ENCODE peak calls at places on chromosome 10, in ten cellular contexts. A is PC-3; K is testis; F is effector memory CD4-positive, alpha-beta T cell; N is OCI-LY7; E is A549; C is heart right ventricle; J is brain microvascular endothelial cell; R is uterus; M is trophoblast cell. P is an unnamed sample.

GRCh38 chr10:1050145-1050544 is 1.2 kb upstream of the IDI1 start:
- DNase-seq in A (peak; percentile 10), K (peak; percentile 37), F (no peak), N (peak; percentile 40), E (peak; percentile 31), C (no peak), J (no peak), R (no peak), M (peak; percentile 66), P (no peak)

GRCh38 chr10:43208147-43209063 is 58.5 kb downstream of the RASGEF1A start:
- DNase-seq in A (no peak), K (no peak), F (no peak), N (no peak), E (no peak), C (peak; percentile 3), J (no peak), R (peak; percentile 7), M (no peak), P (peak; percentile 56)

GRCh38 chr10:20839141-20839540 is 58.0 kb downstream of the NEBL start:
- DNase-seq in A (no peak), K (no peak), F (no peak), N (no peak), E (no peak), C (no peak), J (peak; percentile 21), R (no peak), M (peak; percentile 7), P (no peak)

GRCh38 chr10:33337335-33337854 is 2.9 kb upstream of the NRP1 start:
- DNase-seq in A (peak; percentile 90), K (peak; percentile 42), F (no peak), N (no peak), E (peak; percentile 48), C (peak; percentile 21), J (peak; percentile 81), R (peak; percentile 45), M (peak; percentile 18), P (no peak)

GRCh38 chr10:101136007-101136707 is 5.1 kb downstream of the TLX1 start:
- DNase-seq in A (peak; percentile 15), K (no peak), F (no peak), N (no peak), E (no peak), C (no peak), J (no peak), R (no peak), M (no peak), P (peak; percentile 44)

GRCh38 chr10:30422981-30423654 is 10.9 kb upstream of the MAP3K8 start:
- DNase-seq in A (peak; percentile 82), K (peak; percentile 23), F (no peak), N (peak; percentile 40), E (peak; percentile 96), C (peak; percentile 48), J (peak; percentile 48), R (no peak), M (peak; percentile 98), P (peak; percentile 78)

GRCh38 chr10:74901240-74901827 is 74.9 kb downstream of the KAT6B start:
- DNase-seq in A (no peak), K (no peak), F (no peak), N (no peak), E (no peak), C (no peak), J (no peak), R (no peak), M (no peak), P (no peak)

GRCh38 chr10:112356686-112357085 is 17.2 kb upstream of the ACSL5 start:
- DNase-seq in A (no peak), K (no peak), F (no peak), N (no peak), E (no peak), C (no peak), J (no peak), R (no peak), M (no peak), P (no peak)

GRCh38 chr10:96509017-96509641 is 4.6 kb downstream of the TLL2 start:
- DNase-seq in A (no peak), K (no peak), F (no peak), N (no peak), E (no peak), C (no peak), J (peak; percentile 94), R (no peak), M (no peak), P (no peak)

GRCh38 chr10:62638062-62638477 is 166.4 kb upstream of the ADO start:
- DNase-seq in A (no peak), K (no peak), F (no peak), N (peak; percentile 63), E (no peak), C (no peak), J (peak; percentile 11), R (peak; percentile 24), M (peak; percentile 35), P (no peak)

GRCh38 chr10:86363184-86363832 is 3.3 kb downstream of the GRID1 start:
- DNase-seq in A (no peak), K (peak; percentile 66), F (no peak), N (no peak), E (peak; percentile 58), C (peak; percentile 54), J (no peak), R (no peak), M (peak; percentile 49), P (peak; percentile 94)
- H3K4me3 ChIP-seq in A (no peak overlapping the region), K (peak overlapping the region; percentile 48), F (no peak overlapping the region), N (no peak overlapping the region), E (peak overlapping the region; percentile 39), C (no peak overlapping the region), J (no peak overlapping the region), R (peak overlapping the region; percentile 6), M (peak overlapping the region; percentile 8), P (no peak overlapping the region)

GRCh38 chr10:131973160-131973951 is 8.4 kb downstream of the BNIP3 start:
- DNase-seq in A (no peak), K (no peak), F (no peak), N (no peak), E (no peak), C (peak; percentile 58), J (no peak), R (no peak), M (no peak), P (no peak)

GRCh38 chr10:131970946-131971345 is 10.8 kb downstream of the BNIP3 start:
- DNase-seq in A (no peak), K (no peak), F (no peak), N (no peak), E (no peak), C (no peak), J (no peak), R (no peak), M (no peak), P (no peak)

GRCh38 chr10:131974034-131974817 is 7.5 kb downstream of the BNIP3 start:
- DNase-seq in A (no peak), K (no peak), F (no peak), N (no peak), E (no peak), C (no peak), J (no peak), R (no peak), M (no peak), P (no peak)

GRCh38 chr10:131971591-131971990 is 10.1 kb downstream of the BNIP3 start:
- DNase-seq in A (no peak), K (no peak), F (no peak), N (no peak), E (no peak), C (no peak), J (no peak), R (no peak), M (no peak), P (no peak)

DNA sequence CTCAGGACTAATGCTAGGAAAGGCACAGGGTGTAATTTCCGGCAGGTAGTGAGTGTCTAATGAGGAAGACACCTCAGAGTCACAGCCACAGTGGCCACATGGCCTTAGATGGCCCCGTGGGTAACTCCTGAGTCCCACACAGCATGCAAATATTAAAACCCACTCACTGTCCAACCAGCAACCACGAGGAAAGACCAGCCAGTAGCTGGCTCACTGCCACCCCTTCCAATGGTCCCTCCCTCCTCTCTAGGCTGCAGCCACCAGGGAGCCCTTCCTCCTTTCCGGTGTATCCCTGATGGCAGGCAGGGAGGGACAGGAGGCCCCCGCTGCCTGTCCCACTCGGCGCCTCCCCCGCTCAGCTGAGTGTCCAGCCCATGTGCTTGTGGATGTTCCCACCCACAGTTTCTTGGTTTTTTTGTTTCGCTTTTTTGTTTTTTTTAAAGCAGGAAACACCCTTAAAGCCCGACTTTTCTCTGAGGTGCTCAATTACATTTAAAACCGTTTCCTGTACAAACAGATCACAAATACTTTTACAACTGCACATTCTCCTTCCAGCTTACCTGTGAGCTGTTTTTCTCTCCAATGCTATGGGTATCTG is 9.2 kb downstream of the BNIP3 start:
- DNase-seq in A (no peak), K (peak; percentile 69), F (peak; percentile 13), N (no peak), E (no peak), C (peak; percentile 76), J (peak; percentile 42), R (no peak), M (no peak), P (no peak)
- H3K27ac ChIP-seq in A (no peak overlapping the region), K (peak overlapping the region; percentile 37), F (peak overlapping the region; percentile 58), N (no peak overlapping the region), E (no peak overlapping the region), C (peak overlapping the region; percentile 73), J (no peak overlapping the region), R (no peak overlapping the region), M (no peak overlapping the region), P (peak overlapping the region; percentile 35)

GRCh38 chr10:60518745-60519144 is 129.1 kb upstream of the ANK3 start:
- DNase-seq in A (no peak), K (no peak), F (no peak), N (no peak), E (no peak), C (no peak), J (no peak), R (no peak), M (no peak), P (no peak)
- H3K4me3 ChIP-seq in A (no peak overlapping the region), K (no peak overlapping the region), F (no peak overlapping the region), N (no peak overlapping the region), E (no peak overlapping the region), C (no peak overlapping the region), J (no peak overlapping the region), R (no peak overlapping the region), M (no peak overlapping the region), P (no peak overlapping the region)

GRCh38 chr10:107589081-107589480 is 424.6 kb upstream of the SORCS1 start:
- DNase-seq in A (peak; percentile 49), K (no peak), F (no peak), N (no peak), E (no peak), C (no peak), J (no peak), R (no peak), M (no peak), P (no peak)

GRCh38 chr10:107579970-107580369 is 415.5 kb upstream of the SORCS1 start:
- DNase-seq in A (peak; percentile 9), K (no peak), F (no peak), N (no peak), E (no peak), C (no peak), J (no peak), R (no peak), M (no peak), P (no peak)

GRCh38 chr10:107585630-107586029 is 421.1 kb upstream of the SORCS1 start:
- DNase-seq in A (no peak), K (no peak), F (no peak), N (no peak), E (no peak), C (no peak), J (no peak), R (no peak), M (no peak), P (no peak)

DNA sequence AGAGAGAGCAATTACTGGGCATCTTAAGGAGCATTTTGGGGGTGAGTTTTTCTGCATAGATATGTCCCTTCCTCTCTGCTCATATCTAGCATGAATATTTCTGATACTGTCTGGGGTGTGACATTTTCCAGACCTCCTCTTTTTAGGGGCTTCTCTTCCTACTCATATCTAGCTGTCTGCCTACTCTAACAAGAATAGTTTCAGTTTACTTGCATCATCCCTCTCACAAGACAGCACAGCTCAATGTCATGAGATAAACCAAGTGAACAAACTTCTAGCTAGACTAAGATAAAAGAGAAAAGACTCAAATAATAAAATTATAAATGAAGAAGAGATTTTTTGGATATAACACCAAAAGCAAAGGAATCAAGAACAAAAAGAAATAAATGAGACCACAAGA is 419.5 kb upstream of the SORCS1 start:
- DNase-seq in A (no peak), K (no peak), F (no peak), N (no peak), E (no peak), C (no peak), J (no peak), R (no peak), M (no peak), P (no peak)
- H3K27ac ChIP-seq in A (no peak overlapping the region), K (no peak overlapping the region), F (no peak overlapping the region), N (no peak overlapping the region), E (no peak overlapping the region), C (no peak overlapping the region), J (no peak overlapping the region), R (no peak overlapping the region), M (no peak overlapping the region), P (no peak overlapping the region)

P was measured in upper lobe of left lung.